ENCODE peak calls at places on chromosomes 5 and 9, in four cellular contexts. One of them, this sample, is unnamed.

GRCh38 chr5:141135030-141135717 is at the start of gene PCDHB5:
- DNase-seq in bronchial epithelial cell: peak
- DNase-seq in AG08395: peak
- DNase-seq in SK-N-DZ: no peak
- DNase-seq in this sample: peak

GRCh38 chr9:38061326-38061947 is 7.6 kb downstream of the SHB start:
- DNase-seq in bronchial epithelial cell: no peak
- DNase-seq in AG08395: no peak
- DNase-seq in SK-N-DZ: no peak
- DNase-seq in this sample: no peak

GRCh38 chr5:177447611-177448243 is 1.1 kb downstream of the PRR7 start:
- DNase-seq in bronchial epithelial cell: peak
- DNase-seq in AG08395: peak
- DNase-seq in SK-N-DZ: no peak
- DNase-seq in this sample: peak

GRCh38 chr5:133406208-133406607 is 206.1 kb downstream of the FSTL4 start:
- DNase-seq in bronchial epithelial cell: no peak
- DNase-seq in AG08395: no peak
- DNase-seq in SK-N-DZ: no peak
- DNase-seq in this sample: no peak

GRCh38 chr5:175109058-175109755 is 334.8 kb downstream of the DRD1 start:
- DNase-seq in bronchial epithelial cell: no peak
- DNase-seq in AG08395: no peak
- DNase-seq in SK-N-DZ: no peak
- DNase-seq in this sample: no peak

GRCh38 chr9:110979636-110980035 is 58.6 kb downstream of the LPAR1 start:
- DNase-seq in bronchial epithelial cell: no peak
- DNase-seq in AG08395: no peak
- DNase-seq in SK-N-DZ: no peak
- DNase-seq in this sample: no peak

GRCh38 chr5:114419941-114420340 is 58.1 kb downstream of the KCNN2 start:
- DNase-seq in bronchial epithelial cell: no peak
- DNase-seq in AG08395: peak
- DNase-seq in SK-N-DZ: no peak
- DNase-seq in this sample: no peak

GRCh38 chr9:65400886-65401285 is 115.9 kb upstream of the FOXD4L5 start:
- DNase-seq in bronchial epithelial cell: no peak
- DNase-seq in AG08395: no peak
- DNase-seq in SK-N-DZ: no peak
- DNase-seq in this sample: no peak

GRCh38 chr9:130780865-130781504 is 54.1 kb upstream of the ABL1 start:
- DNase-seq in bronchial epithelial cell: no peak
- DNase-seq in AG08395: peak
- DNase-seq in SK-N-DZ: no peak
- DNase-seq in this sample: peak

GRCh38 chr9:128121924-128122808 is 5.4 kb downstream of the PTGES2 start:
- DNase-seq in bronchial epithelial cell: no peak
- DNase-seq in AG08395: no peak
- DNase-seq in SK-N-DZ: no peak
- DNase-seq in this sample: no peak

GRCh38 chr5:14870347-14871083 is 1.1 kb downstream of the ANKH start:
- DNase-seq in bronchial epithelial cell: no peak
- DNase-seq in AG08395: no peak
- DNase-seq in SK-N-DZ: peak
- DNase-seq in this sample: no peak

GRCh38 chr5:113378960-113379541 is 55.7 kb downstream of the TSSK1B start:
- DNase-seq in bronchial epithelial cell: peak
- DNase-seq in AG08395: peak
- DNase-seq in SK-N-DZ: peak
- DNase-seq in this sample: peak